ENCODE peak calls at places on chromosomes 13 and 19, in four cellular contexts. One of them, this sample, is unnamed.

GRCh38 chr19:10474962-10475451 is 28.1 kb downstream of the KEAP1 start:
- DNase-seq in dorsolateral prefrontal cortex: no peak
- DNase-seq in neural crest cell: no peak
- DNase-seq in AG09319: no peak
- DNase-seq in this sample: no peak

GRCh38 chr13:21825801-21826200 is 154.9 kb downstream of the FGF9 start:
- DNase-seq in dorsolateral prefrontal cortex: no peak
- DNase-seq in neural crest cell: no peak
- DNase-seq in AG09319: no peak
- DNase-seq in this sample: no peak

GRCh38 chr13:34040863-34041262 is 222.9 kb downstream of the RFC3 start:
- DNase-seq in AG09319: no peak
- DNase-seq in dorsolateral prefrontal cortex: no peak
- DNase-seq in neural crest cell: no peak
- DNase-seq in this sample: no peak

GRCh38 chr19:33302974-33303790 is 848 bp upstream of the CEBPA start:
- DNase-seq in AG09319: no peak
- DNase-seq in dorsolateral prefrontal cortex: no peak
- DNase-seq in neural crest cell: peak; percentile 52
- DNase-seq in this sample: peak; percentile 69

GRCh38 chr19:4987286-4987685 is 18.4 kb downstream of the KDM4B start:
- DNase-seq in dorsolateral prefrontal cortex: no peak
- DNase-seq in neural crest cell: no peak
- DNase-seq in AG09319: no peak
- DNase-seq in this sample: no peak

GRCh38 chr19:35155441-35155840 is 906 bp downstream of the FXYD5 start:
- DNase-seq in AG09319: no peak
- DNase-seq in neural crest cell: no peak
- DNase-seq in dorsolateral prefrontal cortex: no peak
- DNase-seq in this sample: no peak

GRCh38 chr19:53372196-53372595 is 6.7 kb downstream of the ZNF525 start:
- DNase-seq in dorsolateral prefrontal cortex: no peak
- DNase-seq in neural crest cell: no peak
- DNase-seq in AG09319: no peak
- DNase-seq in this sample: no peak

GRCh38 chr13:71217827-71218226 is 649.2 kb downstream of the DACH1 start:
- DNase-seq in AG09319: no peak
- DNase-seq in neural crest cell: no peak
- DNase-seq in dorsolateral prefrontal cortex: no peak
- DNase-seq in this sample: no peak

GRCh38 chr19:11179716-11180297 is 17.5 kb downstream of the KANK2 start:
- DNase-seq in AG09319: no peak
- DNase-seq in dorsolateral prefrontal cortex: no peak
- DNase-seq in neural crest cell: no peak
- DNase-seq in this sample: no peak

GRCh38 chr19:35562336-35562735 is 1.1 kb downstream of the ATP4A start:
- DNase-seq in dorsolateral prefrontal cortex: no peak
- DNase-seq in AG09319: no peak
- DNase-seq in neural crest cell: no peak
- DNase-seq in this sample: no peak

GRCh38 chr19:51272183-51272817 is 21.4 kb downstream of the SIGLECL1 start:
- DNase-seq in dorsolateral prefrontal cortex: no peak
- DNase-seq in AG09319: no peak
- DNase-seq in neural crest cell: no peak
- DNase-seq in this sample: no peak

GRCh38 chr19:29843180-29844051 is 31.6 kb downstream of the CCNE1 start:
- DNase-seq in neural crest cell: no peak
- DNase-seq in dorsolateral prefrontal cortex: no peak
- DNase-seq in AG09319: no peak
- DNase-seq in this sample: no peak

GRCh38 chr19:43474986-43475705 is 9.7 kb upstream of the LYPD3 start:
- DNase-seq in AG09319: peak; percentile 78
- DNase-seq in neural crest cell: peak; percentile 98
- DNase-seq in dorsolateral prefrontal cortex: peak; percentile 96
- DNase-seq in this sample: peak; percentile 92

GRCh38 chr19:48344892-48345291 is 18.8 kb downstream of the TMEM143 start:
- DNase-seq in neural crest cell: no peak
- DNase-seq in dorsolateral prefrontal cortex: no peak
- DNase-seq in AG09319: no peak
- DNase-seq in this sample: no peak

GRCh38 chr13:76516013-76516412 is 370.2 kb downstream of the KCTD12 start:
- DNase-seq in neural crest cell: no peak
- DNase-seq in AG09319: peak; percentile 45
- DNase-seq in dorsolateral prefrontal cortex: no peak
- DNase-seq in this sample: no peak

DNA sequence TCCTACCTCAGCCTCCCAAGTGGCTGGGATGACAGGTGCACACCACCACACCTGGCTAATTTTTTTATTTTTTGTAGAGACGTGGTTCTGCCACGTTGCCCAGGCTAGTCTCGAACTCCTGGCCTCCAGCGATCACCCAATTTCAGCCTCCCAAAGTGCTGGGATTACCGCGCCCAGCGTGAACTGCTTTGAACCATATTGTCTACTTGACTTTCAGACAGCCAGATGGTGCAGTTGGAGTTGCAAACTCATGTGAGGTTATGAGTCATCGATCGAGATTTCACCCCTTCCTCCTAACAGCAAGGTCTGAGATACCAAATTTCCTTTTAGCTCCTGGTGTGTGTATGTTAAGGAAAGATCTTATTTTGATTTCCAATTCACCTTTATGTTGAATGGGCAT is 2.7 kb downstream of the SLC27A1 start:
- DNase-seq in neural crest cell: no peak
- DNase-seq in dorsolateral prefrontal cortex: no peak
- DNase-seq in AG09319: no peak
- DNase-seq in this sample: no peak
- TF ChIP-seq CTCF in neural crest cell: no peak
- TF ChIP-seq CTCF in dorsolateral prefrontal cortex: no peak
- TF ChIP-seq CTCF in AG09319: no peak
- TF ChIP-seq CTCF in this sample: no peak

GRCh38 chr13:78131811-78132210 is 213.2 kb upstream of the EDNRB start:
- DNase-seq in neural crest cell: no peak
- DNase-seq in dorsolateral prefrontal cortex: no peak
- DNase-seq in AG09319: no peak
- DNase-seq in this sample: no peak
- TF ChIP-seq CTCF in neural crest cell: peak; percentile 41
- TF ChIP-seq CTCF in dorsolateral prefrontal cortex: no peak
- TF ChIP-seq CTCF in AG09319: peak; percentile 40
- TF ChIP-seq CTCF in this sample: peak; percentile 44

GRCh38 chr13:105965910-105966309 is 569.6 kb downstream of the EFNB2 start:
- DNase-seq in AG09319: no peak
- DNase-seq in dorsolateral prefrontal cortex: no peak
- DNase-seq in neural crest cell: no peak
- DNase-seq in this sample: no peak
- TF ChIP-seq CTCF in AG09319: no peak
- TF ChIP-seq CTCF in dorsolateral prefrontal cortex: no peak
- TF ChIP-seq CTCF in neural crest cell: no peak
- TF ChIP-seq CTCF in this sample: no peak

GRCh38 chr19:27792576-27793127 is 1420.3 kb downstream of the UQCRFS1 start:
- DNase-seq in neural crest cell: no peak
- DNase-seq in dorsolateral prefrontal cortex: no peak
- DNase-seq in AG09319: no peak
- DNase-seq in this sample: no peak

GRCh38 chr19:27795369-27795768 is 1417.6 kb downstream of the UQCRFS1 start:
- DNase-seq in dorsolateral prefrontal cortex: no peak
- DNase-seq in AG09319: no peak
- DNase-seq in neural crest cell: no peak
- DNase-seq in this sample: no peak

GRCh38 chr19:27794444-27795042 is 1418.4 kb downstream of the UQCRFS1 start:
- DNase-seq in dorsolateral prefrontal cortex: peak; percentile 48
- DNase-seq in neural crest cell: no peak
- DNase-seq in AG09319: no peak
- DNase-seq in this sample: no peak

GRCh38 chr19:27793128-27793643 is 1419.8 kb downstream of the UQCRFS1 start:
- DNase-seq in AG09319: peak; percentile 44
- DNase-seq in neural crest cell: no peak
- DNase-seq in dorsolateral prefrontal cortex: peak; percentile 76
- DNase-seq in this sample: peak; percentile 27

DNA sequence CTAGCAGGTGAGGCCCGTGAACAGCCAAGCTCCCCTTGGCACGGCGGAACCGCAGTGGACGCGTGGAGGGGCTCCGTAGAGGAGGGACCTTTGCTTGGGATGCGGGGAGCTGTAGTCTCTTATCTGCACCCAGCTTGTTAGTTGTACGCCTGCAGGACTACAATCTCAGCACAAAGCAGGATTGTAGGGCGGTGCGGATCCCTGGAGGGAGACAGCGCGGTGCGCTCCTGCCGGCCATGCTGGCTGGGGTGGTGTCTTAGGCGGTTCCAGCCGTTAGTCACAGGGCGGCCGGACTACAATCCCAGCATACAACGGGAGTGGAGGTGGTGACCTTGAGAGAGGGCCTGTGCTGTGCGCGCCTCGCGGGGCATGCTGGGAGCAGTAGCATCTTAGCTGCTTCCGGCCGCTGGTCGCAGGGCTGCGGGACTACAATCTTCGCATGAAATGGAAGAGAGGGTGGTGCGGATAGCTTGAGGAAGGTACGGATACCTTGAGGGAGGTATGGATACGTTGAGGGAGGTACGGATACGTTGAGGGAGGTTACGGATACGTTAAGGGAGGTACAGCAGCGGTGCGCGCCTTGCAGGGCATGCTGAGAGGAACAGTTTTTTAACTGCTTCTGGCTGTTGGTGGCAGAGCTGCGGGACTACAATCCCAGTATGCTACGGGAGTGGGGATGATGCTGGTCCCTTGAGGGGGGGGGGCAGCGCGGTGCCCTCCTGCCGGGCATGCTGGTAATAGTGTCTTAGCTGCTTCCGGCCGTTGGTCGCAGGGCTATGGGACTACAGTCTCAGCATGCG is 1419.1 kb downstream of the UQCRFS1 start:
- DNase-seq in AG09319: peak; percentile 77
- DNase-seq in neural crest cell: peak; percentile 77
- DNase-seq in dorsolateral prefrontal cortex: peak; percentile 98
- DNase-seq in this sample: peak; percentile 74
- TF ChIP-seq CTCF in AG09319: no peak
- TF ChIP-seq CTCF in neural crest cell: no peak
- TF ChIP-seq CTCF in dorsolateral prefrontal cortex: no peak
- TF ChIP-seq CTCF in this sample: peak; percentile 6

DNA sequence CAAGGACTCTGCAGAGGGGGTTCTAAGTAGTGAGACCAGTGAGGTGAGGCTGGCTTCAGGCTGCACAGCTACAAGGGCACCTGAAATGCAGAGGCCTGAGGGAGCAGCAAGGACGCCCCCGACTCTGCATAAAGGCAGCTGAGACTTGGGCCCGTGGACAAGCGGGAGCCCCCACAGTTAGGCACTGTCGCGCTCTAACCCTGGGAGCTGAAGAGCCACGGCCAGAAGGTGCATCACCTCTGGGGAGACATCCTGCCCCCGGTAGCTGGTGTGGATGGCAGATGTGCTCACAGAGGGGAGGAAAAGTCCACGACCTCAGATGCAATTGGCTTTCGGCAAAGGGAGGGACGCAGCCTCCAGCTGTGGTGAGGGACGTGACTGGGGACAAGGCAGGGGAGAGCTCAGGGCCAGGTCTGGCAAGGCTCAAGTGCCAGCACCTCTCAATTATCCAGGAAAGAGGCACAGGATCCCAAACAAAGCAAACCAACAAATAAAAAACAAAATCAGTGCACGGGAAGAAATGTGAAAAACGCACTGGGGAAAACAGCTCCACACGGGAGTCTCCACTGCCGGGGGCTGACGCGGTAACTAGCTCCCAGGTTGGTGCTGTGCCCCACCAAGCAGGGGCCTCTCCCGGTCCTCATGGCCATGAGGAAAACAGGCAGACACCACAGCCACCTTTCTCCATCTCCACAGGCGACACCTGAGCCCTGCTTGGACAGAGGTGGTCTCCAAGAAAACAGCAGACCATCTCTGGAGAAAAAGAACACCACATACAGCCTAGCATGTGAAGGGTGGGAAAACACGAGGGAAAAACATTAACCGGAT is 23.0 kb upstream of the PLPP2 start:
- DNase-seq in AG09319: no peak
- DNase-seq in dorsolateral prefrontal cortex: no peak
- DNase-seq in neural crest cell: no peak
- DNase-seq in this sample: no peak
- TF ChIP-seq CTCF in AG09319: no peak
- TF ChIP-seq CTCF in dorsolateral prefrontal cortex: no peak
- TF ChIP-seq CTCF in neural crest cell: no peak
- TF ChIP-seq CTCF in this sample: no peak

DNA sequence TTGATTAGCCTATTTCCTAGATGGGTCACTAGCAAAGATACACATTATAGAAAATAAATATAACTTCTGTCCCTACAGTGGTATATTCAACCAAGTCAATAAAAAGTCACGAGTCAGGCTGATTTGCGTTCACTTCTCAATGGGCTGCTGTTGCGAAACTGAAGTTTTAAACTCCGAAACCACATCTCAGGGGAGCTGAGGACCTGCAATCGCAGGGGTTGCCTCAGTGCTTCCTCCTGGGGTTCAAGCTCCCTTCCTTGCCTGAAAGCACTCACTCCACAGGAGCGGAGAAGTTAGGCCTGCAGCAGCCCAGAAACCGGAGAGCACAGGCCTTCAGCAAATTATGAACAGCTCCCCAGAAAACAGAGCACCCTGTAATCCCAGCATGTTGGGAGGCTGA is 39.6 kb downstream of the RAB20 start:
- DNase-seq in neural crest cell: no peak
- DNase-seq in dorsolateral prefrontal cortex: no peak
- DNase-seq in AG09319: no peak
- DNase-seq in this sample: no peak
- TF ChIP-seq CTCF in neural crest cell: no peak
- TF ChIP-seq CTCF in dorsolateral prefrontal cortex: no peak
- TF ChIP-seq CTCF in AG09319: no peak
- TF ChIP-seq CTCF in this sample: no peak

GRCh38 chr19:2628597-2628996 is 73.9 kb downstream of the GNG7 start:
- DNase-seq in AG09319: no peak
- DNase-seq in dorsolateral prefrontal cortex: no peak
- DNase-seq in neural crest cell: no peak
- DNase-seq in this sample: no peak

GRCh38 chr19:2629491-2630351 is 72.8 kb downstream of the GNG7 start:
- DNase-seq in neural crest cell: no peak
- DNase-seq in dorsolateral prefrontal cortex: no peak
- DNase-seq in AG09319: no peak
- DNase-seq in this sample: no peak

GRCh38 chr19:2630352-2631001 is 72.0 kb downstream of the GNG7 start:
- DNase-seq in neural crest cell: no peak
- DNase-seq in AG09319: no peak
- DNase-seq in dorsolateral prefrontal cortex: no peak
- DNase-seq in this sample: no peak

GRCh38 chr19:2633693-2634075 is 68.8 kb downstream of the GNG7 start:
- DNase-seq in AG09319: no peak
- DNase-seq in neural crest cell: no peak
- DNase-seq in dorsolateral prefrontal cortex: no peak
- DNase-seq in this sample: no peak

GRCh38 chr19:2631213-2631821 is 71.2 kb downstream of the GNG7 start:
- DNase-seq in dorsolateral prefrontal cortex: no peak
- DNase-seq in AG09319: no peak
- DNase-seq in neural crest cell: no peak
- DNase-seq in this sample: no peak
- TF ChIP-seq CTCF in dorsolateral prefrontal cortex: no peak
- TF ChIP-seq CTCF in AG09319: no peak
- TF ChIP-seq CTCF in neural crest cell: no peak
- TF ChIP-seq CTCF in this sample: no peak

GRCh38 chr13:39672378-39673132 is 17.1 kb downstream of the COG6 start:
- DNase-seq in AG09319: no peak
- DNase-seq in dorsolateral prefrontal cortex: no peak
- DNase-seq in neural crest cell: no peak
- DNase-seq in this sample: no peak

GRCh38 chr13:39675904-39676303 is 20.4 kb downstream of the COG6 start:
- DNase-seq in AG09319: no peak
- DNase-seq in dorsolateral prefrontal cortex: no peak
- DNase-seq in neural crest cell: no peak
- DNase-seq in this sample: no peak

GRCh38 chr13:39682310-39682709 is 26.8 kb downstream of the COG6 start:
- DNase-seq in neural crest cell: no peak
- DNase-seq in dorsolateral prefrontal cortex: no peak
- DNase-seq in AG09319: no peak
- DNase-seq in this sample: no peak

GRCh38 chr13:39676315-39676876 is 20.9 kb downstream of the COG6 start:
- DNase-seq in neural crest cell: no peak
- DNase-seq in AG09319: no peak
- DNase-seq in dorsolateral prefrontal cortex: no peak
- DNase-seq in this sample: no peak
- TF ChIP-seq CTCF in neural crest cell: peak; percentile 76
- TF ChIP-seq CTCF in AG09319: peak; percentile 29
- TF ChIP-seq CTCF in dorsolateral prefrontal cortex: peak; percentile 43
- TF ChIP-seq CTCF in this sample: peak; percentile 57